ENCODE peak calls at places on chromosomes 12 and 14, in four cellular contexts. One of them, this sample, is unnamed.

GRCh38 chr12:75551477-75551876 is 40.1 kb upstream of the KRR1 start:
- DNase-seq in HepG2: no peak
- DNase-seq in HEK293T: no peak
- DNase-seq in GM12878: no peak
- DNase-seq in this sample: no peak

GRCh38 chr12:34390171-34390841 is 368.0 kb downstream of the ALG10 start:
- DNase-seq in HepG2: no peak
- DNase-seq in HEK293T: no peak
- DNase-seq in GM12878: no peak
- DNase-seq in this sample: no peak

GRCh38 chr12:126747530-126748149 is 1519.3 kb upstream of the TMEM132C start:
- DNase-seq in HepG2: peak
- DNase-seq in HEK293T: peak
- DNase-seq in GM12878: no peak
- DNase-seq in this sample: peak

GRCh38 chr12:104534162-104534856 is 77.6 kb downstream of the CHST11 start:
- DNase-seq in HepG2: no peak
- DNase-seq in HEK293T: no peak
- DNase-seq in GM12878: no peak
- DNase-seq in this sample: peak

GRCh38 chr12:53327435-53328042 is 6.1 kb upstream of the AAAS start:
- DNase-seq in HepG2: no peak
- DNase-seq in HEK293T: no peak
- DNase-seq in GM12878: no peak
- DNase-seq in this sample: peak

GRCh38 chr14:104800600-104801283 is at the start of gene ZBTB42:
- DNase-seq in HepG2: peak
- DNase-seq in HEK293T: peak
- DNase-seq in GM12878: no peak
- DNase-seq in this sample: no peak

GRCh38 chr12:101779200-101779599 is 39.9 kb upstream of the SYCP3 start:
- DNase-seq in HepG2: no peak
- DNase-seq in HEK293T: no peak
- DNase-seq in GM12878: no peak
- DNase-seq in this sample: no peak

GRCh38 chr14:90979451-90979850 is 81.0 kb downstream of the RPS6KA5 start:
- DNase-seq in HepG2: no peak
- DNase-seq in HEK293T: no peak
- DNase-seq in GM12878: no peak
- DNase-seq in this sample: no peak

GRCh38 chr12:47207829-47208248 is 128.1 kb upstream of the AMIGO2 start:
- DNase-seq in HepG2: no peak
- DNase-seq in HEK293T: no peak
- DNase-seq in GM12878: peak
- DNase-seq in this sample: no peak

GRCh38 chr12:106841471-106842302 is 67.2 kb downstream of the RIC8B start:
- DNase-seq in HepG2: peak
- DNase-seq in HEK293T: peak
- DNase-seq in GM12878: no peak
- DNase-seq in this sample: peak

GRCh38 chr12:119940881-119941280 is 48.2 kb upstream of the BICDL1 start:
- DNase-seq in HepG2: peak
- DNase-seq in HEK293T: no peak
- DNase-seq in GM12878: no peak
- DNase-seq in this sample: no peak

GRCh38 chr12:130119241-130119861 is 42.9 kb upstream of the FZD10 start:
- DNase-seq in HepG2: no peak
- DNase-seq in HEK293T: no peak
- DNase-seq in GM12878: no peak
- DNase-seq in this sample: no peak

GRCh38 chr12:84911331-84912190 is 1.0 kb downstream of the SLC6A15 start:
- DNase-seq in HepG2: no peak
- DNase-seq in HEK293T: peak
- DNase-seq in GM12878: no peak
- DNase-seq in this sample: no peak

GRCh38 chr14:104870368-104871144 is 5.5 kb downstream of the CEP170B start:
- DNase-seq in HepG2: peak
- DNase-seq in HEK293T: peak
- DNase-seq in GM12878: no peak
- DNase-seq in this sample: no peak

GRCh38 chr12:130026608-130027176 is 122.9 kb upstream of the TMEM132D start:
- DNase-seq in HepG2: peak
- DNase-seq in HEK293T: peak
- DNase-seq in GM12878: no peak
- DNase-seq in this sample: peak

GRCh38 chr12:18454330-18454729 is 193.0 kb downstream of the PIK3C2G start:
- DNase-seq in HepG2: no peak
- DNase-seq in HEK293T: no peak
- DNase-seq in GM12878: no peak
- DNase-seq in this sample: no peak

GRCh38 chr14:64338616-64339316 is 44.6 kb upstream of the ESR2 start:
- DNase-seq in HepG2: peak
- DNase-seq in HEK293T: peak
- DNase-seq in GM12878: peak
- DNase-seq in this sample: peak

GRCh38 chr14:72291908-72292688 is 359.9 kb downstream of the RGS6 start:
- DNase-seq in HepG2: peak
- DNase-seq in HEK293T: peak
- DNase-seq in GM12878: peak
- DNase-seq in this sample: peak

GRCh38 chr12:67039995-67040860 is 228.9 kb upstream of the CAND1 start:
- DNase-seq in HepG2: no peak
- DNase-seq in HEK293T: no peak
- DNase-seq in GM12878: no peak
- DNase-seq in this sample: no peak

GRCh38 chr12:68532204-68532886 is 78.4 kb upstream of the RAP1B start:
- DNase-seq in HepG2: no peak
- DNase-seq in HEK293T: no peak
- DNase-seq in GM12878: no peak
- DNase-seq in this sample: no peak

GRCh38 chr12:85883763-85884162 is 9.7 kb downstream of the NTS start:
- DNase-seq in HepG2: no peak
- DNase-seq in HEK293T: no peak
- DNase-seq in GM12878: no peak
- DNase-seq in this sample: no peak

GRCh38 chr14:55160989-55161388 is 30.4 kb downstream of the DLGAP5 start:
- DNase-seq in HepG2: peak
- DNase-seq in HEK293T: no peak
- DNase-seq in GM12878: no peak
- DNase-seq in this sample: peak

GRCh38 chr12:53267309-53268008 is 640 bp upstream of the ESPL1 start:
- DNase-seq in HepG2: no peak
- DNase-seq in HEK293T: no peak
- DNase-seq in GM12878: no peak
- DNase-seq in this sample: peak

GRCh38 chr12:100827901-100828520 is 33.4 kb downstream of the ANO4 start:
- DNase-seq in HepG2: peak
- DNase-seq in HEK293T: peak
- DNase-seq in GM12878: no peak
- DNase-seq in this sample: peak

GRCh38 chr12:124032265-124032886 is 59.4 kb downstream of the ZNF664 start:
- DNase-seq in HepG2: peak
- DNase-seq in HEK293T: peak
- DNase-seq in GM12878: no peak
- DNase-seq in this sample: peak

GRCh38 chr12:124980098-124980892 is 8.6 kb downstream of the DHX37 start:
- DNase-seq in HepG2: no peak
- DNase-seq in HEK293T: no peak
- DNase-seq in GM12878: no peak
- DNase-seq in this sample: no peak

DNA sequence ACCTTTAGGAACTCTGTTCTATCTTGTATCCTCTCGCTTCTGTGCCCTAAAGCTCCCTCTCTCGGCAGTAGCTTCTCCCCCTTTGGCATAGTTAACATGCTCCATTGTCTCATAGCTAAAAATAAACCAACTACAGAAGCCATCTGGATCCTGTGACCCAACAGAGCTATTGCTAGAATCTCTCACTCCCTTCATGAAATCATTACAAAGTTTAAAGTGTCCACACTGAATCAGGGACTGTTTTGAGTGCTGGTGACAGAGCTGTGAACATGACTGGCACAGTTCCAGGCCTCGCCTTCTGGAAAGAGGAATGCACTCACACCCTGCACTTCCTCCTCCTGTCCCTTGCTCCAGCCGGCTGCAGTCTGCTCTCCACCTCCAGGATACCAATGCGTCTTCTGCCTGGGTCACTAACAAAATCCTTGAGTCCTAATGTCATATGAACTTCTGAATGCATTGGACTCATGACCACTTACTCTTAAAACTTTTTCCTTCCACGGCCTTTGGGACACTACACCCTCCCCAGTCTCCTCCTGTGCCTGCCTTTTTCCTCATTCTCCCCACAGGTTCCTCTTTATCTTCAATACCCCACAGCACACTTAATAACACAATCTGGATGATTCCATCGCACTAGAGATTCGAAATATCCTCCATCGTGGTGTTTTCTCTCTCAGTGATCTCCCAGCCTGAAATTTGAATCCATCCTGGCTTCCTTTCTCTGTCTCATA is 13.2 kb downstream of the PLBD1 start:
- DNase-seq in HepG2: no peak
- DNase-seq in HEK293T: no peak
- DNase-seq in GM12878: no peak
- DNase-seq in this sample: peak
- TF ChIP-seq TARDBP in HepG2: no peak
- TF ChIP-seq TARDBP in HEK293T: no peak
- TF ChIP-seq TARDBP in GM12878: no peak
- TF ChIP-seq TARDBP in this sample: no peak

GRCh38 chr12:14635776-14636175 is 60.6 kb downstream of the GUCY2C start:
- DNase-seq in HepG2: no peak
- DNase-seq in HEK293T: no peak
- DNase-seq in GM12878: no peak
- DNase-seq in this sample: no peak

GRCh38 chr12:14628771-14629170 is 61.1 kb upstream of the PLBD1 start:
- DNase-seq in HepG2: no peak
- DNase-seq in HEK293T: no peak
- DNase-seq in GM12878: no peak
- DNase-seq in this sample: no peak

GRCh38 chr12:14630793-14631192 is 63.1 kb upstream of the PLBD1 start:
- DNase-seq in HepG2: no peak
- DNase-seq in HEK293T: no peak
- DNase-seq in GM12878: no peak
- DNase-seq in this sample: no peak

GRCh38 chr12:14629832-14630688 is 62.4 kb upstream of the PLBD1 start:
- DNase-seq in HepG2: peak
- DNase-seq in HEK293T: peak
- DNase-seq in GM12878: no peak
- DNase-seq in this sample: peak
- TF ChIP-seq TARDBP in HepG2: no peak
- TF ChIP-seq TARDBP in HEK293T: no peak
- TF ChIP-seq TARDBP in GM12878: no peak
- TF ChIP-seq TARDBP in this sample: no peak

GRCh38 chr14:29265852-29266251 is 499.3 kb downstream of the FOXG1 start:
- DNase-seq in HepG2: no peak
- DNase-seq in HEK293T: no peak
- DNase-seq in GM12878: no peak
- DNase-seq in this sample: no peak

GRCh38 chr14:29264865-29265264 is 498.3 kb downstream of the FOXG1 start:
- DNase-seq in HepG2: no peak
- DNase-seq in HEK293T: no peak
- DNase-seq in GM12878: no peak
- DNase-seq in this sample: no peak

DNA sequence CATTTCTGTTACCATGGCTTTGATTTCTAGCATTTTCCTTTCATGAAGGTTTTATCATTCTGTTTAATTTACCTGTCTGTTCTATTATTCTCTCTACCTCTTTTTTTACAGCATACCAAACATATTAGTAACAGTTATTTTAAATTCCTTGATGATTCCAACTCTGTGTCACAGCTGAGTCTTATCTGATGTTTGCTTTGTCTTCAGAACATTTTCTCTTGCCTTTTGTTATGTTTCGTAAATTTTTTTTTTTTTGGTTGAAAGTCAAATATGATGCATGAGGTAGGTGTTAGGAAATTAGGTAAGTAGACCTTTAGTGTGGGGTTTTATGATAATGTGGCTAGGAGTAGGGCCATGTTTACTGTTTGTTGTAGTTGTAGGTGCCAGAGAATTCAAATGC is 496.4 kb downstream of the FOXG1 start:
- DNase-seq in HepG2: no peak
- DNase-seq in HEK293T: no peak
- DNase-seq in GM12878: no peak
- DNase-seq in this sample: no peak
- TF ChIP-seq TARDBP in HepG2: no peak
- TF ChIP-seq TARDBP in HEK293T: no peak
- TF ChIP-seq TARDBP in GM12878: no peak
- TF ChIP-seq TARDBP in this sample: no peak

GRCh38 chr12:29455087-29455486 is 42.4 kb downstream of the OVCH1 start:
- DNase-seq in HepG2: no peak
- DNase-seq in HEK293T: no peak
- DNase-seq in GM12878: no peak
- DNase-seq in this sample: no peak
- TF ChIP-seq TARDBP in HepG2: no peak
- TF ChIP-seq TARDBP in HEK293T: no peak
- TF ChIP-seq TARDBP in GM12878: no peak
- TF ChIP-seq TARDBP in this sample: no peak

GRCh38 chr12:11810962-11811361 is 161.5 kb downstream of the ETV6 start:
- DNase-seq in HepG2: no peak
- DNase-seq in HEK293T: no peak
- DNase-seq in GM12878: no peak
- DNase-seq in this sample: no peak

GRCh38 chr12:11812558-11813421 is 163.3 kb downstream of the ETV6 start:
- DNase-seq in HepG2: peak
- DNase-seq in HEK293T: no peak
- DNase-seq in GM12878: no peak
- DNase-seq in this sample: no peak

GRCh38 chr12:11815397-11815796 is 165.9 kb downstream of the ETV6 start:
- DNase-seq in HepG2: no peak
- DNase-seq in HEK293T: no peak
- DNase-seq in GM12878: no peak
- DNase-seq in this sample: no peak

GRCh38 chr12:11814362-11814761 is 164.9 kb downstream of the ETV6 start:
- DNase-seq in HepG2: peak
- DNase-seq in HEK293T: no peak
- DNase-seq in GM12878: no peak
- DNase-seq in this sample: no peak

DNA sequence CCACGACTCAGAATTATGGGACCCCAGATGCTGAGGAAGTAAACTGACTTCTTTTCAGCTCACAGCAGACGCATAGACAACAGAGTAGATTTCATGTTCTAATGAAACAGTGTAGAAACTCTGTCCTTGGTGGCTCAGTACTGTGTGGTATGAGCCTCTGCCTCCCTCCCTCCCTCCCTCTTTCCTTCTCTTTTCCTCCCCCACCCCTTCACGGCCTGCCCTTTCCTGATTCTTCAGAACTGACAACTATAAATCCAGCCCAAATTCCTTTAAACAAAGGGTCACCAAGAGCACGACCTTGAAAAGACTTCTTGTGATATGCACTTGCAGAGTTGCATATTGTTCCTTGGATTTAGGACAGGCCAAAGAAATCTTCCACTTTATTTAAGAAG is 163.9 kb downstream of the ETV6 start:
- DNase-seq in HepG2: no peak
- DNase-seq in HEK293T: no peak
- DNase-seq in GM12878: no peak
- DNase-seq in this sample: no peak
- TF ChIP-seq TARDBP in HepG2: no peak
- TF ChIP-seq TARDBP in HEK293T: no peak
- TF ChIP-seq TARDBP in GM12878: no peak
- TF ChIP-seq TARDBP in this sample: no peak

GRCh38 chr14:76872796-76873432 is 46.7 kb downstream of the LRRC74A start:
- DNase-seq in HepG2: peak
- DNase-seq in HEK293T: peak
- DNase-seq in GM12878: no peak
- DNase-seq in this sample: peak
- TF ChIP-seq TARDBP in HepG2: no peak
- TF ChIP-seq TARDBP in HEK293T: no peak
- TF ChIP-seq TARDBP in GM12878: no peak
- TF ChIP-seq TARDBP in this sample: no peak